ENCODE peak calls at places on chromosome 13, in ten cellular contexts. One of them, this sample, is unnamed. For H3K27me3 and H3K36me3, the result is how much of the 10 kb centered on the place peaks cover.

GRCh38 chr13:107883561-107884175 is 331.7 kb downstream of the LIG4 start:
- DNase-seq in psoas muscle: no peak
- DNase-seq in body of pancreas: no peak
- DNase-seq in lower lobe of right lung: no peak
- DNase-seq in cardiac muscle cell: no peak
- DNase-seq in GM23248: peak
- DNase-seq in prostate gland: no peak
- DNase-seq in CD8-positive, alpha-beta T cell: no peak
- DNase-seq in pancreas: no peak
- DNase-seq in neural progenitor cell: no peak
- DNase-seq in this sample: no peak

GRCh38 chr13:29702912-29703351 is 107.4 kb upstream of the SLC7A1 start:
- DNase-seq in psoas muscle: peak
- DNase-seq in body of pancreas: no peak
- DNase-seq in lower lobe of right lung: no peak
- DNase-seq in cardiac muscle cell: no peak
- DNase-seq in GM23248: peak
- DNase-seq in prostate gland: no peak
- DNase-seq in CD8-positive, alpha-beta T cell: no peak
- DNase-seq in pancreas: no peak
- DNase-seq in neural progenitor cell: no peak
- DNase-seq in this sample: no peak

GRCh38 chr13:48680756-48681392 is 27.1 kb downstream of the CYSLTR2 start:
- DNase-seq in psoas muscle: no peak
- DNase-seq in body of pancreas: no peak
- DNase-seq in lower lobe of right lung: no peak
- DNase-seq in cardiac muscle cell: no peak
- DNase-seq in GM23248: no peak
- DNase-seq in prostate gland: no peak
- DNase-seq in CD8-positive, alpha-beta T cell: no peak
- DNase-seq in pancreas: no peak
- DNase-seq in neural progenitor cell: no peak
- DNase-seq in this sample: no peak

GRCh38 chr13:18212873-18213272 is 968.8 kb downstream of the TUBA3C start:
- DNase-seq in psoas muscle: no peak
- DNase-seq in body of pancreas: no peak
- DNase-seq in lower lobe of right lung: peak
- DNase-seq in cardiac muscle cell: no peak
- DNase-seq in GM23248: no peak
- DNase-seq in prostate gland: peak
- DNase-seq in CD8-positive, alpha-beta T cell: no peak
- DNase-seq in pancreas: no peak
- DNase-seq in neural progenitor cell: no peak
- DNase-seq in this sample: no peak

GRCh38 chr13:44932850-44933251 is 56.4 kb downstream of the NUFIP1 start:
- DNase-seq in psoas muscle: no peak
- DNase-seq in body of pancreas: no peak
- DNase-seq in lower lobe of right lung: no peak
- DNase-seq in cardiac muscle cell: no peak
- DNase-seq in GM23248: peak
- DNase-seq in prostate gland: no peak
- DNase-seq in CD8-positive, alpha-beta T cell: no peak
- DNase-seq in pancreas: no peak
- DNase-seq in neural progenitor cell: no peak
- DNase-seq in this sample: no peak

GRCh38 chr13:76846363-76846762 is 39.8 kb downstream of the KCTD12 start:
- DNase-seq in psoas muscle: no peak
- DNase-seq in body of pancreas: no peak
- DNase-seq in lower lobe of right lung: no peak
- DNase-seq in cardiac muscle cell: no peak
- DNase-seq in GM23248: peak
- DNase-seq in prostate gland: no peak
- DNase-seq in CD8-positive, alpha-beta T cell: no peak
- DNase-seq in pancreas: no peak
- DNase-seq in neural progenitor cell: no peak
- DNase-seq in this sample: no peak

GRCh38 chr13:103510007-103510406 is 443.8 kb upstream of the SLC10A2 start:
- DNase-seq in psoas muscle: peak
- DNase-seq in body of pancreas: no peak
- DNase-seq in lower lobe of right lung: no peak
- DNase-seq in cardiac muscle cell: no peak
- DNase-seq in GM23248: no peak
- DNase-seq in prostate gland: no peak
- DNase-seq in CD8-positive, alpha-beta T cell: no peak
- DNase-seq in pancreas: no peak
- DNase-seq in neural progenitor cell: peak
- DNase-seq in this sample: peak

GRCh38 chr13:44174769-44175425 is 198.7 kb upstream of the SERP2 start:
- DNase-seq in psoas muscle: no peak
- DNase-seq in body of pancreas: no peak
- DNase-seq in lower lobe of right lung: no peak
- DNase-seq in cardiac muscle cell: peak
- DNase-seq in GM23248: peak
- DNase-seq in prostate gland: no peak
- DNase-seq in CD8-positive, alpha-beta T cell: no peak
- DNase-seq in pancreas: no peak
- DNase-seq in neural progenitor cell: no peak
- DNase-seq in this sample: no peak

DNA sequence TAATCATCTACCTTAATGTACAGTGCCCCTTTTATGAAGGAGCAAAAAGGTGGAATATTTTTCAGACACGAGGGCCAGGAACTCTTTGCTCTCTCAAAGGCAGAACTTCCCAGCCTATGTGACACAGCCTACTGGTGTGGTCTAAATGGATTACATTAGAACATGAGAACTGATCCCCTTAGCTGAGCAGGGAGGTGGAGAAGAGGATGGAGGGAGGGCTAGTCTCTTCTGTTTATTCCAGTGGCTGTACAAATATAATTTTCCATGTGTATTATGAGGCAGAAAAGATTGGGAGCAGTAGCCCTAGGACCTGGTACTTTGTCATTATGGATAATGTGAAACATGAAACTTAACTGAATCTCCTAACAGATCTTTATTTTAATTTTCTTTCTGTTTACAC is 82.1 kb downstream of the WDFY2 start:
- DNase-seq in psoas muscle: no peak
- DNase-seq in body of pancreas: no peak
- DNase-seq in lower lobe of right lung: no peak
- DNase-seq in cardiac muscle cell: no peak
- DNase-seq in GM23248: no peak
- DNase-seq in prostate gland: no peak
- DNase-seq in CD8-positive, alpha-beta T cell: no peak
- DNase-seq in pancreas: no peak
- DNase-seq in neural progenitor cell: no peak
- DNase-seq in this sample: no peak
- H3K27me3 ChIP-seq in psoas muscle: under half
- H3K27me3 ChIP-seq in body of pancreas: under half
- H3K27me3 ChIP-seq in lower lobe of right lung: under half
- H3K27me3 ChIP-seq in cardiac muscle cell: under half
- H3K27me3 ChIP-seq in GM23248: under half
- H3K27me3 ChIP-seq in prostate gland: under half
- H3K27me3 ChIP-seq in CD8-positive, alpha-beta T cell: under half
- H3K27me3 ChIP-seq in pancreas: under half
- H3K27me3 ChIP-seq in neural progenitor cell: under half
- H3K27me3 ChIP-seq in this sample: under half

GRCh38 chr13:39035204-39035603 is 2.7 kb downstream of the PROSER1 start:
- DNase-seq in psoas muscle: no peak
- DNase-seq in body of pancreas: no peak
- DNase-seq in lower lobe of right lung: no peak
- DNase-seq in cardiac muscle cell: no peak
- DNase-seq in GM23248: no peak
- DNase-seq in prostate gland: no peak
- DNase-seq in CD8-positive, alpha-beta T cell: no peak
- DNase-seq in pancreas: no peak
- DNase-seq in neural progenitor cell: no peak
- DNase-seq in this sample: no peak
- H3K27ac ChIP-seq in psoas muscle: no peak
- H3K27ac ChIP-seq in body of pancreas: no peak
- H3K27ac ChIP-seq in lower lobe of right lung: no peak
- H3K27ac ChIP-seq in cardiac muscle cell: no peak
- H3K27ac ChIP-seq in GM23248: no peak
- H3K27ac ChIP-seq in prostate gland: no peak
- H3K27ac ChIP-seq in CD8-positive, alpha-beta T cell: no peak
- H3K27ac ChIP-seq in pancreas: no peak
- H3K27ac ChIP-seq in neural progenitor cell: no peak
- H3K27ac ChIP-seq in this sample: no peak

DNA sequence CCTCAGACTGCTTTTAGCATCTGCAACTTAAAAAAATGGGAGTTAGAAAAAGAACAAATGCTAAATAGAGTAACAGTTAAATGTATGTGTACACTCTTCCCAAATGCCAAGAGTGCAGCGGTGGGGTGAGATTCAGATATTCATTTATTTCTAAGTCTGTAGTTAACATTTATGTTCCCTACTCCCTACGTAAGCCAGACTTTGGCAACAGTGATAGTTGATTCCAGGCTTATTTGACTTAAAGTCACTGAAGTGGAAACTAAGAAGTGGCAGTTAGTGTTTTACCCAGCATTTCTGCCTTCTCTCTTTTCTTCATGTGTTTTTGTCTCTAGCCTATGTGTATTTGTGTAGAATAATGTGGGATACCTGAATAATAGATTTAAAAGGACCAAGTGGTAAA is 4.5 kb downstream of the MIR17HG start:
- DNase-seq in psoas muscle: no peak
- DNase-seq in body of pancreas: no peak
- DNase-seq in lower lobe of right lung: no peak
- DNase-seq in cardiac muscle cell: no peak
- DNase-seq in GM23248: no peak
- DNase-seq in prostate gland: no peak
- DNase-seq in CD8-positive, alpha-beta T cell: no peak
- DNase-seq in pancreas: no peak
- DNase-seq in neural progenitor cell: peak
- DNase-seq in this sample: no peak
- H3K36me3 ChIP-seq in psoas muscle: under half
- H3K36me3 ChIP-seq in body of pancreas: under half
- H3K36me3 ChIP-seq in lower lobe of right lung: half or more
- H3K36me3 ChIP-seq in cardiac muscle cell: under half
- H3K36me3 ChIP-seq in GM23248: under half
- H3K36me3 ChIP-seq in prostate gland: under half
- H3K36me3 ChIP-seq in CD8-positive, alpha-beta T cell: under half
- H3K36me3 ChIP-seq in pancreas: under half
- H3K36me3 ChIP-seq in neural progenitor cell: half or more
- H3K36me3 ChIP-seq in this sample: half or more

GRCh38 chr13:53272873-53273272 is 244.3 kb downstream of the OLFM4 start:
- DNase-seq in psoas muscle: no peak
- DNase-seq in body of pancreas: no peak
- DNase-seq in lower lobe of right lung: no peak
- DNase-seq in cardiac muscle cell: no peak
- DNase-seq in GM23248: no peak
- DNase-seq in prostate gland: no peak
- DNase-seq in CD8-positive, alpha-beta T cell: no peak
- DNase-seq in pancreas: no peak
- DNase-seq in neural progenitor cell: no peak
- DNase-seq in this sample: no peak

GRCh38 chr13:53281677-53282076 is 253.1 kb downstream of the OLFM4 start:
- DNase-seq in psoas muscle: no peak
- DNase-seq in body of pancreas: no peak
- DNase-seq in lower lobe of right lung: no peak
- DNase-seq in cardiac muscle cell: no peak
- DNase-seq in GM23248: no peak
- DNase-seq in prostate gland: no peak
- DNase-seq in CD8-positive, alpha-beta T cell: no peak
- DNase-seq in pancreas: no peak
- DNase-seq in neural progenitor cell: no peak
- DNase-seq in this sample: no peak

DNA sequence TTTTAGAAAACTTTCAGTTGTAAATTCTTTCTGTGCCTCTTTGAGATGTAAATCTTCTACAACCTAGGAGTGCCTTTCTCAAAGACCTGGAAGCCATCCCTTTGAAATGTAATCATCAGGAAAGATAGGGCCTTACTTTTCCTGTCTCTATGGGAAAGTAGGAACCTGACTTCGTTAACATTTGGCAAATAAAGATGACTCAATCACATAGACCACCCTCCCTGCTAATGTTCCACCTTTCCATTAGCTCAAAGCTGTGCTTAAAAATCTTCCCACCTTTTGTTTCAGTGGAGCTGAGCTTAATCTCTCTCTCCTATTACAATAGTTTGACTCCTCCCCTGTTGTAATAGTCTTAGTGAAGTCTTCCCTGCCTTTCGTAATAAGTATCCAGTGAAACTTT is 247.7 kb downstream of the OLFM4 start:
- DNase-seq in psoas muscle: no peak
- DNase-seq in body of pancreas: no peak
- DNase-seq in lower lobe of right lung: no peak
- DNase-seq in cardiac muscle cell: no peak
- DNase-seq in GM23248: no peak
- DNase-seq in prostate gland: no peak
- DNase-seq in CD8-positive, alpha-beta T cell: no peak
- DNase-seq in pancreas: no peak
- DNase-seq in neural progenitor cell: peak
- DNase-seq in this sample: no peak
- H3K27me3 ChIP-seq in psoas muscle: under half
- H3K27me3 ChIP-seq in body of pancreas: under half
- H3K27me3 ChIP-seq in lower lobe of right lung: under half
- H3K27me3 ChIP-seq in cardiac muscle cell: under half
- H3K27me3 ChIP-seq in GM23248: under half
- H3K27me3 ChIP-seq in prostate gland: under half
- H3K27me3 ChIP-seq in CD8-positive, alpha-beta T cell: under half
- H3K27me3 ChIP-seq in pancreas: under half
- H3K27me3 ChIP-seq in neural progenitor cell: under half
- H3K27me3 ChIP-seq in this sample: under half

GRCh38 chr13:26713341-26713740 is 47.2 kb downstream of the GPR12 start:
- DNase-seq in psoas muscle: no peak
- DNase-seq in body of pancreas: no peak
- DNase-seq in lower lobe of right lung: no peak
- DNase-seq in cardiac muscle cell: no peak
- DNase-seq in GM23248: no peak
- DNase-seq in prostate gland: no peak
- DNase-seq in CD8-positive, alpha-beta T cell: no peak
- DNase-seq in pancreas: no peak
- DNase-seq in neural progenitor cell: no peak
- DNase-seq in this sample: no peak
- H3K27ac ChIP-seq in psoas muscle: no peak
- H3K27ac ChIP-seq in body of pancreas: no peak
- H3K27ac ChIP-seq in lower lobe of right lung: no peak
- H3K27ac ChIP-seq in cardiac muscle cell: no peak
- H3K27ac ChIP-seq in GM23248: no peak
- H3K27ac ChIP-seq in prostate gland: no peak
- H3K27ac ChIP-seq in CD8-positive, alpha-beta T cell: no peak
- H3K27ac ChIP-seq in pancreas: no peak
- H3K27ac ChIP-seq in neural progenitor cell: no peak
- H3K27ac ChIP-seq in this sample: no peak

DNA sequence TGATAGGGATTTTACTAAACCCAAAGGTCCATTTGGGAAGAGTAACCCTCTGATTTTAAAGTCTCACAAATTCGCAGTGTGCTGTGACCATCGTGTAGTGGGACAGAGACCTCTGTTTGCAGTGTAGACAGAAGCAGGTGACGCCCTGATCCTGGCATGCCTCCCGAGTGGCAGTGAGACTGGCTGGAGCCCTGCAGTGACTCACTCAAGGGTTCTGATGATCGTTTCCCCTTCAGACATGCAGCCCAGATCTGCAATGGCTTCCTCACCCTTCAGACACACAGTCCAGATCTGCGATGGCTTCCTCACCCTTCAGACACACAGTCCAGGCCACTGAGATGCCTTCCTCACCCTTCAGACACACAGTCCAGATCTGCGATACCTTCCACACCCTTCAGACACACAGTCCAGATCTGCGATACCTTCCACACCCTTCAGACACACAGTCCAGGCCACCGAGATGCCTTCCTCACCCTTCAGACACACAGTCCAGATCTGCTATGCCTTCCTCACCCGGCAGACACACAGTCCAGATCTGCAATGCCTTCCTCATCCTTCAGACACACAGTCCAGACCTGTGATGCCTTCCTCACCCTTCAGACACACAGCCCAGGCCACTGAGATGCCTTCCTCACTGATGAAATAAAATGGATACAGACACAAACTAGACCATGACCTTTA is 125.2 kb downstream of the ATP11A start:
- DNase-seq in psoas muscle: no peak
- DNase-seq in body of pancreas: no peak
- DNase-seq in lower lobe of right lung: peak
- DNase-seq in cardiac muscle cell: no peak
- DNase-seq in GM23248: peak
- DNase-seq in prostate gland: no peak
- DNase-seq in CD8-positive, alpha-beta T cell: no peak
- DNase-seq in pancreas: no peak
- DNase-seq in neural progenitor cell: no peak
- DNase-seq in this sample: no peak
- H3K36me3 ChIP-seq in psoas muscle: under half
- H3K36me3 ChIP-seq in body of pancreas: under half
- H3K36me3 ChIP-seq in lower lobe of right lung: half or more
- H3K36me3 ChIP-seq in cardiac muscle cell: under half
- H3K36me3 ChIP-seq in GM23248: under half
- H3K36me3 ChIP-seq in prostate gland: under half
- H3K36me3 ChIP-seq in CD8-positive, alpha-beta T cell: under half
- H3K36me3 ChIP-seq in pancreas: under half
- H3K36me3 ChIP-seq in neural progenitor cell: under half
- H3K36me3 ChIP-seq in this sample: under half

This sample was measured in WERI-Rb-1.